ENCODE peak calls at places on chromosomes 11 and 22, in seven cellular contexts. M is PC-9; S is testis; Q is ovary; D is PC-3; I is effector memory CD4-positive, alpha-beta T cell; B is CD8-positive, alpha-beta memory T cell. J is an unnamed sample.
A peak's percentile ranks its signal among the peaks of the same experiment; 100 is the strongest.

GRCh38 chr22:27857441-27857840 is 55.9 kb upstream of the MN1 start:
- DNase-seq in M (no peak), I (no peak), Q (no peak), S (no peak), D (no peak), B (no peak), J (no peak)

GRCh38 chr11:21820176-21820575 is 372.7 kb upstream of the ANO5 start:
- DNase-seq in Q (no peak), D (no peak), B (no peak), M (no peak), I (no peak), S (no peak), J (no peak)

GRCh38 chr22:44385781-44386180 is 73.0 kb upstream of the SHISAL1 start:
- DNase-seq in B (peak; percentile 39), S (no peak), D (no peak), I (no peak), M (no peak), Q (no peak), J (no peak)

GRCh38 chr22:26857169-26857568 is 199.8 kb downstream of the MIAT start:
- DNase-seq in B (no peak), S (no peak), M (no peak), D (no peak), Q (no peak), I (no peak), J (no peak)

GRCh38 chr11:79290766-79291165 is 150.1 kb downstream of the TENM4 start:
- DNase-seq in S (no peak), D (no peak), M (no peak), I (no peak), B (no peak), Q (no peak), J (no peak)

GRCh38 chr11:20055312-20055711 is 105.0 kb downstream of the DBX1 start:
- DNase-seq in M (no peak), S (no peak), B (no peak), I (no peak), D (no peak), Q (no peak), J (no peak)

GRCh38 chr22:17131686-17132085 is 10.5 kb upstream of the TMEM121B start:
- DNase-seq in M (no peak), S (no peak), Q (no peak), B (no peak), I (no peak), D (no peak), J (no peak)

GRCh38 chr11:133894956-133895549 is 49.7 kb upstream of the SPATA19 start:
- DNase-seq in S (peak; percentile 12), D (no peak), Q (no peak), B (no peak), I (no peak), M (no peak), J (no peak)

GRCh38 chr11:66280428-66280827 is 2.5 kb downstream of the CNIH2 start:
- DNase-seq in S (no peak), D (peak; percentile 28), I (no peak), M (no peak), B (no peak), Q (peak; percentile 42), J (no peak)

GRCh38 chr11:114350022-114350421 is 50.3 kb downstream of the C11orf71 start:
- DNase-seq in Q (no peak), I (no peak), D (peak; percentile 58), M (no peak), B (no peak), S (no peak), J (no peak)

GRCh38 chr11:28133146-28133545 is 25.0 kb downstream of the METTL15 start:
- DNase-seq in S (no peak), B (no peak), M (no peak), I (no peak), Q (no peak), D (no peak), J (no peak)

GRCh38 chr22:50209893-50210292 is 9.1 kb downstream of the SELENOO start:
- DNase-seq in D (peak; percentile 66), M (peak; percentile 48), I (peak; percentile 47), Q (peak; percentile 78), B (peak; percentile 78), S (peak; percentile 78), J (peak; percentile 66)

GRCh38 chr22:25120093-25120561 is 79.5 kb upstream of the CRYBB3 start:
- DNase-seq in M (peak; percentile 64), S (peak; percentile 30), I (no peak), Q (no peak), D (peak; percentile 77), B (no peak), J (no peak)

GRCh38 chr11:131447898-131448297 is 77.5 kb downstream of the NTM start:
- DNase-seq in S (no peak), B (no peak), M (no peak), D (no peak), Q (no peak), I (no peak), J (no peak)

GRCh38 chr11:119336744-119337469 is 2.6 kb downstream of the RNF26 start:
- DNase-seq in D (no peak), I (no peak), S (no peak), M (no peak), B (no peak), Q (no peak), J (no peak)

GRCh38 chr11:111846063-111846462 is 25.3 kb downstream of the ALG9 start:
- DNase-seq in I (no peak), Q (no peak), S (no peak), B (no peak), D (peak; percentile 87), M (peak; percentile 41), J (no peak)

GRCh38 chr22:48843640-48844039 is 984.0 kb downstream of the BRD1 start:
- DNase-seq in M (no peak), B (no peak), I (no peak), Q (no peak), D (no peak), S (no peak), J (no peak)

GRCh38 chr11:86938900-86939880 is 16.0 kb downstream of the FZD4 start:
- DNase-seq in Q (no peak), B (no peak), S (no peak), M (no peak), D (peak; percentile 83), I (no peak), J (peak; percentile 33)

GRCh38 chr22:36561291-36561811 is 32.4 kb upstream of the EIF3D start:
- DNase-seq in M (no peak), Q (no peak), B (no peak), I (no peak), D (no peak), S (no peak), J (no peak)

DNA sequence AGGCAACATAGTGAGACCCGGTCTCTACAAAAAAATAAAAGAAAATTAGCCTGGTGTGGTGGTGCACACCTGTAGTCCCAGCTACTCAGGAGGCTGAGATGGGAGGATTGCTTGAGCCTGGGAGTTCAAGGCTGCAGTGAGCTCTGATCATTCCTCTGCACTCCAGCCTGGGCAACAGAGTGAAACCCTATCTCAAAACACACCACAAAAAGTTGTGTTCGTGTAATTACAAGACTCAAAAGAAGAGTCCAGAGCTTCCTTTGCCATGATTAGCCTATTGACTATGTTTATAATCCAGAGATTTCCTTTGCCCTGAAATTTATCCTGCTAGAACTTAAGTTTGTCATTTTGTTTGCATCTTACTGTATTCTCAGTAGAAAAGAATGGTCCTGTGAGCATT is 21.0 kb downstream of the SGSM3 start:
- DNase-seq in Q (no peak), B (no peak), M (no peak), I (no peak), S (no peak), D (no peak), J (no peak)
- H3K4me1 ChIP-seq in Q (no peaks in the 10 kb centered on the region), B (peaks cover 33% of the 10 kb centered on the region), M (peaks cover 22% of the 10 kb centered on the region), I (no peaks in the 10 kb centered on the region), S (no peaks in the 10 kb centered on the region), D (peaks cover 9% of the 10 kb centered on the region), J (peaks cover 12% of the 10 kb centered on the region)

DNA sequence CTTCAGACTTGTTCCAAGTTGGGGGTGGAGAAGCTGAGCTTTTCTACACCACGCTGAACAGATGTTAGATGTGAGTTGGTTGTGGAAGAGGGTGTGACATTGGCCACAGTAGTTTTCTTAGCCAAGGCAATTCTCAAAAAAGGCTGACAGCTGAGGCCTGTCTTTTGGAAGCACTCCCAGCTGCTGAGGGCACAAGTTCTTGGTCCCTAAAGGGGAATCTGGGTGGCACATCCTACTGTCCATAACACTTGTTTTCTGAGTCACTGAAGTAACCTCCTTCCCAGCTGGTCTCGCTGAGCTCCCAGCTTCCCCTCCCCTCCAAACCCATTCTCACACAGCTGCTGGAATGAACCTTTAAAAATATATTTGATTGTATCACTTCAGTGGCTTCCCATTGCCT is 375.7 kb upstream of the KIRREL3 start:
- DNase-seq in Q (no peak), M (no peak), I (no peak), S (no peak), B (no peak), D (no peak), J (no peak)
- H3K4me3 ChIP-seq in Q (no peak overlapping the region), M (no peak overlapping the region), I (no peak overlapping the region), S (no peak overlapping the region), B (no peak overlapping the region), D (no peak overlapping the region), J (no peak overlapping the region)

GRCh38 chr11:95268386-95268785 is 37.4 kb upstream of the SESN3 start:
- DNase-seq in B (no peak), I (no peak), Q (no peak), D (no peak), S (no peak), M (no peak), J (no peak)

GRCh38 chr11:95267814-95268213 is 36.8 kb upstream of the SESN3 start:
- DNase-seq in M (no peak), I (no peak), D (no peak), B (no peak), Q (no peak), S (no peak), J (no peak)

GRCh38 chr11:95264881-95265280 is 33.9 kb upstream of the SESN3 start:
- DNase-seq in M (no peak), B (no peak), D (no peak), S (no peak), Q (no peak), I (no peak), J (no peak)

GRCh38 chr11:95266751-95267374 is 35.9 kb upstream of the SESN3 start:
- DNase-seq in Q (no peak), I (no peak), D (no peak), B (no peak), M (no peak), S (peak; percentile 18), J (no peak)

GRCh38 chr11:95269402-95269801 is 38.4 kb upstream of the SESN3 start:
- DNase-seq in M (no peak), D (no peak), S (no peak), I (no peak), Q (no peak), B (no peak), J (no peak)
- H3K27ac ChIP-seq in M (no peak overlapping the region), D (no peak overlapping the region), S (no peak overlapping the region), I (no peak overlapping the region), Q (no peak overlapping the region), B (no peak overlapping the region), J (no peak overlapping the region)

DNA sequence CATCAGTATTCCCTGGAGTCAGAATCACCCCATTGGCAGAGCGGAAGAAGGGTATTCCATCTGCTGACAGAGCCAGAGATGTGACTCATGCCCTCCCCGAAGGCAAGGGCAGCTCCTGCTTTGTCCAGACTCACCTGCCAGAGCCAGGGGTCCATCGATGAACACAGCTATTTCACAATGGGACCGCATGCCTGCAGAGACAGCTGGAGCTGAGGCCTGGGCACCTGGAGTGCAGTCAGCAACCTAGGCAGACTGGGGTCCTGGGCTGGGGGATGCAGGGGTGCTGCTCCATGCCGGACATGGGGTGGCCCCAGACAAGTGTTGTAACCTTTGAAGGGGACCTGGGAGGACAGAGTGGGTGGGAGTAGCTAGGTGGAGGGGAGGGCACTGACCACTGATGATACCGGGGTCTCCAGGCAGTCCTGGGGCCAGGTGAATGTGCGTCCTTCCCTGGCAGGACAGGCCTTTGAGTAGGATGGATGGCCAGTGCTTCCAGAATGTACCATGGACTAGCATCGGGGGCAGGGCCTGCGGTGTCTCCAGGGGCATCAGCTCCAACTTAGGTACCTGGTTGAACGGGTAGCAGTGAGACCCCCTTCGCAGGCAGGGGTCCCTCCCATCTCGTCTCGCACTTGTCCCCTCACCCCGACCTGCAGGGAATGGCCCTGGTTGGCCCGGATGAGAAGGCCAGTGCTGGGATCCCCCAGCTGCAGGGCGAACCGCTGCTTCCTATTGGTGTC is 1.7 kb downstream of the TRPT1 start:
- DNase-seq in B (peak; percentile 46), Q (peak; percentile 33), I (no peak), M (no peak), S (no peak), D (peak; percentile 49), J (no peak)
- H3K4me1 ChIP-seq in B (peaks cover 26% of the 10 kb centered on the region), Q (peaks cover 20% of the 10 kb centered on the region), I (peaks cover 30% of the 10 kb centered on the region), M (peaks cover 22% of the 10 kb centered on the region), S (peaks cover 32% of the 10 kb centered on the region), D (peaks cover 29% of the 10 kb centered on the region), J (peaks cover 31% of the 10 kb centered on the region)